ENCODE peak calls at places on chromosomes 12 and 14, in five cellular contexts. B, Q, Z, O and W are unnamed samples.

GRCh38 chr12:48882325-48882687 is 16.6 kb upstream of the RND1 start:
- DNase-seq in B (peak; percentile 33), Q (no peak), Z (no peak), O (peak; percentile 74), W (peak; percentile 29)

GRCh38 chr12:51848843-51849735 is 571 bp upstream of the FIGNL2 start:
- DNase-seq in B (no peak), Q (no peak), Z (no peak), O (no peak), W (peak; percentile 66)

GRCh38 chr14:83217492-83217891 is 1683.8 kb upstream of the SEL1L start:
- DNase-seq in B (no peak), Q (no peak), Z (peak; percentile 0), O (no peak), W (no peak)

GRCh38 chr14:24761141-24761540 is 127.2 kb upstream of the GZMB start:
- DNase-seq in B (no peak), Q (no peak), Z (no peak), O (no peak), W (no peak)

GRCh38 chr12:92703777-92704176 is 988 bp downstream of the PLEKHG7 start:
- DNase-seq in B (no peak), Q (no peak), Z (no peak), O (no peak), W (no peak)

GRCh38 chr12:89160716-89161123 is 191.6 kb downstream of the DUSP6 start:
- DNase-seq in B (peak; percentile 58), Q (peak; percentile 68), Z (no peak), O (peak; percentile 28), W (no peak)

GRCh38 chr12:29208935-29209701 is 60.0 kb downstream of the FAR2 start:
- DNase-seq in B (no peak), Q (no peak), Z (no peak), O (no peak), W (no peak)

GRCh38 chr12:34405286-34406227 is 383.3 kb downstream of the ALG10 start:
- DNase-seq in B (peak; percentile 24), Q (peak; percentile 54), Z (no peak), O (no peak), W (peak; percentile 1)

GRCh38 chr14:76762617-76763361 is 1.5 kb downstream of the VASH1 start:
- DNase-seq in B (peak; percentile 28), Q (no peak), Z (no peak), O (no peak), W (no peak)

GRCh38 chr12:23556661-23557060 is 392.8 kb downstream of the SOX5 start:
- DNase-seq in B (no peak), Q (no peak), Z (no peak), O (no peak), W (no peak)

GRCh38 chr14:95043732-95044462 is 113.4 kb downstream of the DICER1 start:
- DNase-seq in B (no peak), Q (no peak), Z (no peak), O (no peak), W (no peak)

GRCh38 chr14:95463173-95463901 is 53.1 kb downstream of the SYNE3 start:
- DNase-seq in B (no peak), Q (no peak), Z (no peak), O (no peak), W (no peak)

GRCh38 chr14:35366048-35366428 is 38.5 kb downstream of the NFKBIA start:
- DNase-seq in B (no peak), Q (peak; percentile 92), Z (no peak), O (no peak), W (no peak)

GRCh38 chr12:38465020-38465419 is 148.4 kb downstream of the ALG10B start:
- DNase-seq in B (no peak), Q (no peak), Z (no peak), O (no peak), W (no peak)

GRCh38 chr14:90140298-90140955 is 78.6 kb downstream of the KCNK13 start:
- DNase-seq in B (no peak), Q (no peak), Z (peak; percentile 12), O (no peak), W (no peak)

GRCh38 chr12:116196752-116197718 is 80.5 kb downstream of the MED13L start:
- DNase-seq in B (no peak), Q (no peak), Z (no peak), O (no peak), W (no peak)

GRCh38 chr12:13539051-13539450 is 342.5 kb downstream of the EMP1 start:
- DNase-seq in B (no peak), Q (no peak), Z (no peak), O (no peak), W (no peak)

GRCh38 chr12:66636771-66637170 is 42.1 kb downstream of the GRIP1 start:
- DNase-seq in B (no peak), Q (no peak), Z (no peak), O (no peak), W (no peak)

GRCh38 chr14:99519931-99520421 is 38.8 kb downstream of the CCNK start:
- DNase-seq in B (no peak), Q (peak; percentile 54), Z (no peak), O (no peak), W (no peak)

GRCh38 chr12:108696111-108696995 is 35.0 kb downstream of the CORO1C start:
- DNase-seq in B (no peak), Q (no peak), Z (peak; percentile 99), O (no peak), W (no peak)

GRCh38 chr12:107318804-107319535 is 225.6 kb upstream of the CRY1 start:
- DNase-seq in B (no peak), Q (peak; percentile 79), Z (no peak), O (peak; percentile 66), W (peak; percentile 47)

GRCh38 chr12:2982361-2982760 is 23.2 kb downstream of the TEAD4 start:
- DNase-seq in B (no peak), Q (no peak), Z (no peak), O (no peak), W (no peak)

GRCh38 chr12:54337280-54337842 is 12.4 kb downstream of the COPZ1 start:
- DNase-seq in B (no peak), Q (no peak), Z (no peak), O (no peak), W (no peak)

GRCh38 chr12:14886271-14886670 is 617 bp upstream of the MGP start:
- DNase-seq in B (no peak), Q (no peak), Z (no peak), O (no peak), W (no peak)

GRCh38 chr12:104464899-104465298 is 8.2 kb downstream of the CHST11 start:
- DNase-seq in B (peak; percentile 61), Q (no peak), Z (no peak), O (no peak), W (no peak)

GRCh38 chr12:110449799-110450497 is at the start of gene ARPC3:
- DNase-seq in B (peak; percentile 94), Q (peak; percentile 98), Z (peak; percentile 87), O (peak; percentile 98), W (peak; percentile 90)

GRCh38 chr12:19683178-19683927 is 244.1 kb downstream of the AEBP2 start:
- DNase-seq in B (no peak), Q (no peak), Z (no peak), O (peak; percentile 46), W (no peak)

GRCh38 chr14:23895480-23895879 is 58.1 kb upstream of the DHRS4 start:
- DNase-seq in B (no peak), Q (no peak), Z (no peak), O (no peak), W (no peak)

GRCh38 chr12:113049976-113050742 is 6.4 kb upstream of the DTX1 start:
- DNase-seq in B (no peak), Q (no peak), Z (no peak), O (peak; percentile 73), W (peak; percentile 49)
- TF ChIP-seq CTCF in B (no peak), Q (no peak), Z (peak; percentile 41), O (peak; percentile 31), W (no peak)

DNA sequence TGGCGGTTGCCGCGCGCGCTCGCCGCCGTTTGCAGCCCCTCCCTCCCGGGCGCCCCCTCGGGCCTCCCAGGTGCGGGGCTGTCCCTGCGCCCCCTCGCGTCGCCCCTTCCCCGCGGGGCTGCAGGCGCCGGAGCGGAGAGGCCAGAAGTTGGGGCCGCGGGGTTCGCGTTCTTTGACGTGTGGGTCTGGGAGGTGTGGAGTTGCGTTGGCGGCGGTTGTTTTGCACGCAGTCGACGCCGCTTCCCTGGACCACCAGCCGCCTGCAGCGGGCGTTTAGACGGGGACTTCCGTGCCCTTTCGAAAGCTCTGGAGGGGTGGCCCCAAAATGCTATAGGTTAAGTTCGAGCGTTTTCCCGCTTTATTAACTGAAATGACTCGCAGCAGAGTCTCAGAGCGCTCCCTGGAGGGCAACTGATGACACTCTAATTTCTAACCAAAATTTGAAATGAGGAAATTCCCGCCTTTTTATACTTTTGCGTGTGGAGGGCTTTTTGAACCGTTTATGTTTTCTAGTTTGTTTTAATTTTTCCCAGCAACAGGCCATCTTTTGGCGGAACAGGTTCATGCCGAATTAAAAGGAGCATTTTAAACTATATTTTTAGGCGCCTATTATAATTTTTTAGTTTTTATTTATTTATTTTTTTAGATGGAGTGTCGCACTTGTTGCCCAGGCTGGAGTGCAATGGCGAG is 939 bp downstream of the TMPO start:
- DNase-seq in B (peak; percentile 68), Q (peak; percentile 84), Z (peak; percentile 73), O (peak; percentile 95), W (peak; percentile 63)
- TF ChIP-seq CTCF in B (peak; percentile 72), Q (peak; percentile 52), Z (peak; percentile 67), O (peak; percentile 84), W (peak; percentile 43)

DNA sequence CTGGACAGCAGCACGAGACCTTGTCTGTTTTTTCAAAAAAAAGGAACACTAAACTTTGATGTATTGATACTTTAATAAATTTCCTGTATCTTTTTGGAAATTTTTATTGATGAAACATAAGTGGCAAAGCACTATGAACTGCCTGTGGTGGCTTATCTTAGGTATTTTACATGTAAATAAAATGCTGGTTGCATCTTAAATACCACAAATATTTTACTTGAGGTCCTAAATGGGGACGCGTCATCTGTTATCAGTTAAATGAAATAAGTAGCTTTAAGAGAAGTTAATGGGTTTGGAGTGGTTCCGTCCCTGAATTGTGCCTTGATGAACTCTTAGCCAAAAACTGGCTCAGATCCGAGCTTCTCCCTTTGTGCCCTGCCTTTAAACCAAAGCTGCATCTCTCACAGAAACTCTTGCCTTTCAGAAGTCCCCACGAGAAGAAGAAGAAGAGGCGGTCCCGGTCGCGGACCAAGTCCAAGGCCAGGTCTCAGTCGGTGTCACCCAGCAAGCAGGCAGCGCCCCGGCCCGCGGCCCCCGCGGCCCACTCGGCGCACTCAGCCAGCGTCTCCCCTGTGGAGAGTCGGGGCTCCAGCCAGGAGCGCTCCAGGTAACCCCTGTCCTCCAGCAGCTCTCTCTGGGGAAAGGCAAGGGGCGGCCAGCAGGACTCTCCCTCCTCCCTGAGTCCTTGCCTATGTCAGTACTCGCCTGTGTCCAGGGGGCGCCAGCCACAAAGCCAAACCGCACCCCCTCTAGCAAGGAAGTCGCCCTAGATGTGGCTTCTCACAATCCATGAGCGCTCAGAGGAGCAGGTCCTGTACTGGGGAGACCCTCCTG is 31.2 kb upstream of the MMP17 start:
- DNase-seq in B (no peak), Q (peak; percentile 64), Z (no peak), O (no peak), W (no peak)
- TF ChIP-seq CTCF in B (no peak), Q (no peak), Z (no peak), O (no peak), W (no peak)

DNA sequence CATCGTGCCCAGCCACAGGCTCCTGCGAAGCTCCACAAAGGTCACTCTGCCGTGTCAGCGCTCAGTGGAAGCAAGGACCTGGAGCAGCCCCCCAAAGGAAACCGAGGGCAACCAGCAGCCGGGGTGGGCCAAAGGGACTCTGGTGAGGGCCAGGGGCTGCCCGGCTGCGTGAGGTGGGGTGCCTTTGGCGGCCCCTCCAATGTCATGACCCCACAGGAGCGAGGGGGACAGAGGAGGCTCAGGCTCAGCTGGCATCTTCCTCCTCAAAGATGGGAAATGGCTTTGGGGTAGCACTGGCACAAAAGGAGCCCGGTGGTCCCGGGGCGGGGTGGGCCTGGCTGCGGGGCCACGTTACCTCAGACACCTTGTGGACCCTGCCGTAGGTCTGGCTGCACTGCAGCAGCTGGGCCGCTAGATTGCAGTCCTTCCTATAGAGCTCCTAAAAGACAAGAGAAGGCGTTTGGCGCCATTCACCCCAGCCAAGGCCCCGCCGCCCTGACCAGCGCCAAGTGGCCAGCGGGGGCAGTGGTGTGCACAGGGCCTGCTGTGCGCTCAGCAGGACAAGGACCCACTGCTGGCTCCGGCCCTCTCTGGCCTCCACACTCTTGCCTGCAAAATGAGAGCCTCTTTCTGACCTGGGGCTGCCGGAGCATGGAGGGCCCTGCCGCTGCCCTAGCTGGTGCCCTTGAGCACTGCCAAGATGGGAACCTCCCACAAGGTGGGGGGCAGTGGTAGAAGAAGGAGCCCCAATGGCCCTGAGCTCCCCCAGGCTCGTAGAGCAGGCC is 46.9 kb downstream of the BEGAIN start:
- DNase-seq in B (no peak), Q (peak; percentile 66), Z (no peak), O (peak; percentile 59), W (peak; percentile 75)
- TF ChIP-seq CTCF in B (no peak), Q (no peak), Z (peak; percentile 18), O (peak; percentile 40), W (peak; percentile 46)